ENCODE peak calls at places on chromosomes 16 and 17, in five cellular contexts. J is OCI-LY7, D is Peyer's patch, Q is lower lobe of right lung, H is heart left ventricle. Z is an unnamed sample.

GRCh38 chr16:21277927-21278706 is at the start of gene CRYM:
- DNase-seq in J (peak; percentile 76), D (peak; percentile 87), Q (peak; percentile 73), H (peak; percentile 66), Z (peak; percentile 87)

GRCh38 chr17:79389896-79390295 is 221.0 kb downstream of the RBFOX3 start:
- DNase-seq in J (no peak), D (no peak), Q (no peak), H (no peak), Z (no peak)

GRCh38 chr17:17495448-17496188 is 577 bp downstream of the RASD1 start:
- DNase-seq in J (no peak), D (peak; percentile 64), Q (peak; percentile 62), H (no peak), Z (peak; percentile 65)

GRCh38 chr17:64094412-64094811 is 35.5 kb downstream of the ERN1 start:
- DNase-seq in J (no peak), D (no peak), Q (no peak), H (no peak), Z (no peak)

GRCh38 chr16:53817117-53817516 is 113.2 kb downstream of the FTO start:
- DNase-seq in J (no peak), D (no peak), Q (no peak), H (no peak), Z (no peak)

GRCh38 chr16:55597928-55598327 is 31.4 kb downstream of the CAPNS2 start:
- DNase-seq in J (no peak), D (no peak), Q (no peak), H (no peak), Z (no peak)

GRCh38 chr17:64063766-64064224 is 43.4 kb upstream of the ICAM2 start:
- DNase-seq in J (peak; percentile 71), D (peak; percentile 80), Q (peak; percentile 90), H (peak; percentile 45), Z (peak; percentile 84)

GRCh38 chr17:6040473-6040872 is 29.7 kb upstream of the WSCD1 start:
- DNase-seq in J (no peak), D (no peak), Q (no peak), H (no peak), Z (no peak)

GRCh38 chr16:54282202-54282922 is 4.2 kb downstream of the IRX3 start:
- DNase-seq in J (no peak), D (peak; percentile 48), Q (peak; percentile 78), H (peak; percentile 65), Z (peak; percentile 64)

GRCh38 chr17:78674156-78674555 is 97.0 kb upstream of the DNAH17 start:
- DNase-seq in J (no peak), D (no peak), Q (no peak), H (no peak), Z (no peak)

GRCh38 chr16:74627506-74628220 is 20.7 kb upstream of the GLG1 start:
- DNase-seq in J (no peak), D (no peak), Q (no peak), H (no peak), Z (no peak)

GRCh38 chr17:29592850-29593545 is at the start of gene ANKRD13B:
- DNase-seq in J (peak; percentile 71), D (peak; percentile 73), Q (peak; percentile 64), H (peak; percentile 69), Z (peak; percentile 74)

GRCh38 chr17:4469552-4469951 is 29.1 kb upstream of the SPNS2 start:
- DNase-seq in J (no peak), D (no peak), Q (no peak), H (peak; percentile 69), Z (no peak)

DNA sequence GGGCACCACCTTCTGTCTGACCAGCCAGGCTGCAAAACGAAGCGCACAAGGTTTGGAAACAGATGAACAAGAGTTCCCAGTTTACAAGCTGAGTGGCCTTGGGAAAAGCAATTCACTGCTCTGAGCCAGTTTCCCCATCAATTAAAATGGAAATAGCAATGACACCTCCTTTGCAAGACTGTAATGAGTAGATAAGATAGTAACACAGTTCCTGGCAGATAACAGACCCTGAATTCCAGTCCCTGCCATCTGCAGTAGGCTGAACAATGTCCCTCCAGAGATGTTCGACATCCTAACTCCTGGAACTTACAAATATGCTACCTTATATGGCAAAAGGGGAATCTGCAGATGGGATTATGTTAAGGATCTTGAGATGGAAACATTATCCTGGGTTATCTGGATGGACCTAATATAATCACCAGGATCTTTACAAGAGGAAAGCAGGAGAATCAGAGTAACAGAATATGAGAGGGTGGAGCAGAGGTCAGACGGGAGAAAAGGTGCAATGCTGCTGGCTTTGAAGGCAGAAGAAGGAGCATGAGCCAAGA is 27.9 kb downstream of the CPPED1 start:
- DNase-seq in J (no peak), D (no peak), Q (no peak), H (no peak), Z (no peak)
- H3K4me3 ChIP-seq in J (no peak overlapping the region), D (no peak overlapping the region), Q (no peak overlapping the region), H (no peak overlapping the region), Z (no peak overlapping the region)

DNA sequence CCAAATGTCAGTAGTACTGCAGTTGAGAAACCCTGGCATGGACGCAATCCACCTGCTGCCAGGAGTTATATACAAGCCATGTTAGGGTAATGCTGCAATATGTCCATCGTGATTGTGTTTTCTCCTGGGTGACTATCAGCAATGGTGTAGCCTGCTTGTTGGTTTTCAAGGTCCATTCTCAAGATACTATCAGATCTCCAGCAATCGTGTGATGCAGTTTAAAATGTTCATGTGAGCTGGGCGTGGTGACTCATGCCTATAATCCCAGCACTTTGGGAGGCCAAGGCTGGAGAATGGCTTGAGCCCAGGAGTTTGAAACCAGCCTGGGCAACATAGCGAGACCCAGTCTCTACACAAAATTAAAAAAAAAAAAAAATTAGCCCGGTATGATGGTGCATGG is 24.0 kb downstream of the ABCC1 start:
- DNase-seq in J (no peak), D (no peak), Q (no peak), H (no peak), Z (no peak)
- H3K9me3 ChIP-seq in J (peaks cover 67% of the 10 kb centered on the region), D (no peaks in the 10 kb centered on the region), Q (peaks cover 7% of the 10 kb centered on the region), H (peaks cover 3% of the 10 kb centered on the region), Z (peaks cover 8% of the 10 kb centered on the region)

GRCh38 chr17:956905-957304 is 22.7 kb downstream of the NXN start:
- DNase-seq in J (no peak), D (no peak), Q (no peak), H (no peak), Z (no peak)
- TF ChIP-seq CTCF in J (no peak), D (no peak), Q (no peak), H (no peak), Z (no peak)

GRCh38 chr17:82559779-82560642 is 40.5 kb downstream of the FOXK2 start:
- DNase-seq in J (no peak), D (no peak), Q (peak; percentile 21), H (no peak), Z (no peak)

GRCh38 chr17:82565551-82565950 is 46.0 kb downstream of the FOXK2 start:
- DNase-seq in J (no peak), D (no peak), Q (peak; percentile 10), H (no peak), Z (no peak)

GRCh38 chr17:82563318-82563717 is 43.8 kb downstream of the FOXK2 start:
- DNase-seq in J (no peak), D (no peak), Q (no peak), H (no peak), Z (no peak)

GRCh38 chr17:82560802-82561428 is 41.4 kb downstream of the FOXK2 start:
- DNase-seq in J (no peak), D (no peak), Q (no peak), H (no peak), Z (no peak)

DNA sequence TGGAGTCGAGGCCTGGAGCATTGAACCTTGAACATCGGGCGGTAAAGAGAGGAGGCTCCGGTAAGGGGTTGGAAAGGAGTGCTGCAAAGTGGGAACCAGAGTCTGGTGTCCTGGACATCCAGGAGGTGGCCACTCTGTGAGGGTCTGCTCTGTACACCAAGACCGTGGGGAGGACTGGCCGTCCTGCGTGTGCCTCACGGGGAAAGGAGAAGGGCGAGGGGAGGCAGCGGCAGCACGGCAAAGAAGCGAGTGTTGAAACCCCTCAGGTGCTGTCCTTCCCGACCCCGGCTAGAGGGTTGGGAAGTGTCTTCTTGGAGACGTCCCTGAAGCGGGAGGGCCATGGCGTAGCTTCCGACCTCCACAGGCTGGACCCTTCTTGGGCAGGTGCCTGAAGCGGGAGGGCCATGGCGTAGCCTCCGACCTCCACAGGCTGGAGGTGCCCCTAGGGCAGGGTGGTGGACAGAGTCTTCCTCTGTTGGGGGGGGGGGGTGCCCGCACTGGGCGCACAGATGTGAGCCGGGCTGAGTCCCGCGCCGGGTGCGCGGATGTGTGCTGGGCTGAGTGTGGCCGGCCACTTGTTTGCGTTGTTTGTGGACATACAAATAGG is 42.0 kb downstream of the FOXK2 start:
- DNase-seq in J (no peak), D (no peak), Q (no peak), H (no peak), Z (no peak)
- H3K4me3 ChIP-seq in J (no peak overlapping the region), D (no peak overlapping the region), Q (no peak overlapping the region), H (no peak overlapping the region), Z (no peak overlapping the region)

GRCh38 chr16:35182943-35183550 is 1723.6 kb downstream of the TP53TG3F start:
- DNase-seq in J (no peak), D (no peak), Q (no peak), H (no peak), Z (no peak)
- H3K9me3 ChIP-seq in J (no peaks in the 10 kb centered on the region), D (no peaks in the 10 kb centered on the region), Q (no peaks in the 10 kb centered on the region), H (no peaks in the 10 kb centered on the region), Z (peaks cover 59% of the 10 kb centered on the region)

Z was measured in mucosa of descending colon.